ENCODE peak calls at places on chromosomes 13 and 19, in four cellular contexts. S is heart right ventricle, Z is mesenchymal stem cell, J is heart left ventricle. I is an unnamed sample.

GRCh38 chr13:20090349-20090748 is 70.5 kb downstream of the GJA3 start:
- DNase-seq in S (no peak), Z (no peak), J (no peak), I (no peak)

GRCh38 chr13:98275711-98276171 is 98.7 kb upstream of the RNF113B start:
- DNase-seq in S (no peak), Z (peak; percentile 85), J (no peak), I (no peak)

GRCh38 chr19:2363419-2363818 is 3.4 kb downstream of the TMPRSS9 start:
- DNase-seq in S (no peak), Z (no peak), J (no peak), I (no peak)

GRCh38 chr13:57629821-57630235 is 1.7 kb upstream of the PCDH17 start:
- DNase-seq in S (peak; percentile 90), Z (peak; percentile 97), J (peak; percentile 91), I (peak; percentile 96)

GRCh38 chr13:109821038-109821545 is 34.7 kb upstream of the IRS2 start:
- DNase-seq in S (no peak), Z (no peak), J (no peak), I (no peak)

GRCh38 chr19:4393947-4394590 is 6.3 kb downstream of the SH3GL1 start:
- DNase-seq in S (no peak), Z (peak; percentile 58), J (no peak), I (no peak)

GRCh38 chr13:111216166-111216960 is 101.3 kb downstream of the ARHGEF7 start:
- DNase-seq in S (no peak), Z (peak; percentile 53), J (no peak), I (no peak)

GRCh38 chr13:61880576-61881283 is 465.1 kb upstream of the PCDH20 start:
- DNase-seq in S (no peak), Z (peak; percentile 22), J (no peak), I (no peak)

GRCh38 chr19:16628984-16629691 is 1.1 kb upstream of the MED26 start:
- DNase-seq in S (no peak), Z (peak; percentile 71), J (peak; percentile 48), I (no peak)

GRCh38 chr19:30676990-30677679 is 305.0 kb downstream of the ZNF536 start:
- DNase-seq in S (no peak), Z (no peak), J (no peak), I (no peak)

GRCh38 chr13:57666554-57666953 is 35.0 kb downstream of the PCDH17 start:
- DNase-seq in S (no peak), Z (no peak), J (no peak), I (no peak)

GRCh38 chr13:114018461-114019055 is 44.7 kb upstream of the C13orf46 start:
- DNase-seq in S (peak; percentile 7), Z (no peak), J (no peak), I (no peak)

GRCh38 chr19:57027360-57027759 is 92.4 kb upstream of the USP29 start:
- DNase-seq in S (no peak), Z (no peak), J (no peak), I (no peak)

GRCh38 chr13:24911135-24911524 is 147.2 kb downstream of the RNF17 start:
- DNase-seq in S (no peak), Z (peak; percentile 72), J (no peak), I (no peak)

GRCh38 chr19:40803857-40804782 is 5.1 kb downstream of the EGLN2 start:
- DNase-seq in S (peak; percentile 61), Z (no peak), J (peak; percentile 75), I (no peak)

GRCh38 chr13:32811297-32811800 is 204.9 kb upstream of the KL start:
- DNase-seq in S (no peak), Z (peak; percentile 41), J (no peak), I (no peak)

GRCh38 chr19:27935669-27936068 is 1277.3 kb downstream of the UQCRFS1 start:
- DNase-seq in S (no peak), Z (no peak), J (no peak), I (no peak)

GRCh38 chr13:78655906-78656305 is 3.0 kb downstream of the OBI1 start:
- DNase-seq in S (no peak), Z (no peak), J (no peak), I (no peak)

GRCh38 chr19:7550987-7551761 is 15.7 kb downstream of the PNPLA6 start:
- DNase-seq in S (peak; percentile 69), Z (peak; percentile 21), J (peak; percentile 86), I (peak; percentile 54)

GRCh38 chr13:110316196-110316595 is 9.1 kb downstream of the COL4A2 start:
- DNase-seq in S (no peak), Z (no peak), J (no peak), I (no peak)

GRCh38 chr13:52159159-52159982 is at the start of gene NEK3:
- DNase-seq in S (peak; percentile 79), Z (peak; percentile 65), J (peak; percentile 85), I (peak; percentile 44)

GRCh38 chr13:45300190-45300985 is 40.6 kb downstream of the TPT1 start:
- DNase-seq in S (no peak), Z (no peak), J (no peak), I (no peak)

GRCh38 chr13:74015137-74015536 is 119.1 kb downstream of the KLF12 start:
- DNase-seq in S (no peak), Z (no peak), J (no peak), I (no peak)

GRCh38 chr13:44331446-44331845 is 42.2 kb upstream of the SERP2 start:
- DNase-seq in S (no peak), Z (peak; percentile 36), J (no peak), I (no peak)

GRCh38 chr13:98413796-98414195 is 163.1 kb downstream of the STK24 start:
- DNase-seq in S (no peak), Z (no peak), J (no peak), I (no peak)

GRCh38 chr19:13210941-13211340 is 60.7 kb downstream of the IER2 start:
- DNase-seq in S (no peak), Z (no peak), J (no peak), I (no peak)

GRCh38 chr19:13211426-13212308 is 61.5 kb downstream of the IER2 start:
- DNase-seq in S (no peak), Z (no peak), J (no peak), I (no peak)

GRCh38 chr19:13212759-13213330 is 62.6 kb downstream of the IER2 start:
- DNase-seq in S (peak; percentile 67), Z (peak; percentile 44), J (peak; percentile 51), I (no peak)

GRCh38 chr19:13214036-13214730 is 64.0 kb downstream of the IER2 start:
- DNase-seq in S (no peak), Z (no peak), J (no peak), I (no peak)

DNA sequence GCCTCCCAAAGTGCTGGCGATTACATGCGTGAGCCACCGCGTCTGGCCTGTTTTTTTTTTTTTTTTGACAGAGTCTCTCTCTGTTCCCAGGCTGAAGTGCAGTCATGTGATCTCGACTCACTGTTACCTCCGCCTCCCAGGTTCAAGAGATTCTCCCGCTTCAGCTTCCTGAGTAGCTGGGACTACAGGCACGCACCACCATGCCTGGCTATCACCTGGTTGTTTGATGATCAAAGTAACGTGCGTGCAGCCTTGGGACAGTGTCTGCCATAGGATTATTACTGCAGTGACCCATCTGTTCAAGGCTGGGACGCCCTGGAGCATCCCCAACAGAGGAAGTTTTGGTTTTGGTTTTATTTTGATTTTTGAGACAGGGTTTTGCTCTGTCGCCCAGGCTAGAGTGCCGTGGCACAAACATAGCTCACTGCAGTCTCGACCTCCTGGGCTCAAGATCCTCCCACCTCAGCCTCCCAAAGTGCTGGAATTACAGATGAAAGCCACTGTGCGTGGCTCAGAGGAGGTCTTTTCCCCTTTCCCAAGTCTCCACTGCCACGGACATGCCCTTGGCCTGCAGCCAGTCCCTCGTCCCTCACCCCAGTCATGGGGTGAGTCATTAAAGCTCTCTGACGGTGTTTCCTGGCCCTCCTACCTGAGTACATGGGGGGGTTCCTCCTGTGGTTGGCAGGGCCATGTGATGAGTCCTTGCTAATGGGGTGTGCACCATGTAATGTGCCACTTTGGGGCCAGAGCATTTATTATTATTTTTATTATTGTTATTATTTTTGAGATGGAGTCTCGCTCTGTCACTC is 65.6 kb downstream of the IER2 start:
- DNase-seq in S (no peak), Z (no peak), J (no peak), I (no peak)
- H3K27ac ChIP-seq in S (peak overlapping the region; percentile 16), Z (no peak overlapping the region), J (no peak overlapping the region), I (no peak overlapping the region)

GRCh38 chr19:45250832-45251451 is at the start of gene MARK4:
- DNase-seq in S (peak; percentile 64), Z (peak; percentile 61), J (peak; percentile 65), I (no peak)
- H3K27ac ChIP-seq in S (peak within 1 kb of the TSS; percentile 87), Z (peak within 1 kb of the TSS; percentile 53), J (peak within 1 kb of the TSS; percentile 62), I (peak within 1 kb of the TSS; percentile 68)

GRCh38 chr13:38176664-38177063 is 173.0 kb upstream of the UFM1 start:
- DNase-seq in S (no peak), Z (no peak), J (no peak), I (no peak)

GRCh38 chr13:38180100-38180499 is 169.6 kb upstream of the UFM1 start:
- DNase-seq in S (no peak), Z (no peak), J (no peak), I (no peak)

DNA sequence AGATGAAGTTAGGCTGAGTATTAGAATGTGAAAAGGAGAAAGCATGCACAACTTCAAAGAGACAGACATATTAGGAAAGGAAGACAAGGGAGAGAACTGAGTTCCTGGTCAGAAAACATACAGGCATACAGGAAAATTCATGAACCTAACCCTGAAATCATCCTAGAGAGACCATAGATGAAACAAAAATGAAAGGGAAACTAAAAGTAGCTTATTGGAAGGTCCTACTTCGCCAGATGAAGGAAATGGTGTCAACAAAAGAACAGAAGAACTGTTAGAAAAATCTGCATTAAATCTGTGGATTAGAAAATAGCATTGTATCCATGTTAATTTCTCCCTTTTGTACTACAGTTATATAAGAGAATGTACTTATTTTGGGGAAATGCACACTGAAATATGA is 169.0 kb upstream of the UFM1 start:
- DNase-seq in S (no peak), Z (peak; percentile 20), J (no peak), I (no peak)
- H3K27ac ChIP-seq in S (no peak overlapping the region), Z (no peak overlapping the region), J (no peak overlapping the region), I (no peak overlapping the region)

GRCh38 chr19:46391296-46392251 is 21.8 kb downstream of the CCDC8 start:
- DNase-seq in S (no peak), Z (no peak), J (no peak), I (no peak)
- H3K27ac ChIP-seq in S (no peak overlapping the region), Z (no peak overlapping the region), J (no peak overlapping the region), I (no peak overlapping the region)

DNA sequence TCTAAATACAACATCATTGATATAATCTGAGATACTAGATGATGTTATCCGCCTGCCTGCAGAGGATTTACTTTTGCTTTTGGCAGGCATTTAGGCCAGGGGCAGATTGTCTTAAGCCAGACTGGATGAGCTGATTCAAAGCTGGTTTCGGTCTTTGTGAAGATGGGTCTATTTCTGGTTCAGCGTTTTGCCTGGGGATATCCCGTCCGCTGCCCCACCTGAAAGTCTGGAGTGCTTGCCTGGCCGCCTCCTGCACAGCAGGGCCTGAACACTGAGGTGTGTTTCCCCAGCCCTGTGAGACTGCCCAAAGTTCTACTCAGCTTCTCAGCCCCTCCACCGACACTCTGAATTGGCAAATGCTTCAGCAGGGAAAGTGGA is 149.7 kb downstream of the KATNAL1 start:
- DNase-seq in S (no peak), Z (no peak), J (no peak), I (no peak)
- H3K27ac ChIP-seq in S (peak overlapping the region; percentile 18), Z (no peak overlapping the region), J (no peak overlapping the region), I (no peak overlapping the region)

GRCh38 chr13:46598820-46599180 is 45.8 kb downstream of the LRCH1 start:
- DNase-seq in S (no peak), Z (no peak), J (no peak), I (no peak)
- H3K27ac ChIP-seq in S (peak overlapping the region; percentile 77), Z (no peak overlapping the region), J (no peak overlapping the region), I (no peak overlapping the region)

GRCh38 chr19:9741476-9742171 is 26.9 kb downstream of the ZNF846 start:
- DNase-seq in S (no peak), Z (no peak), J (no peak), I (no peak)

GRCh38 chr19:9735986-9736385 is 32.6 kb downstream of the ZNF846 start:
- DNase-seq in S (no peak), Z (no peak), J (no peak), I (no peak)
- H3K27ac ChIP-seq in S (no peak overlapping the region), Z (no peak overlapping the region), J (no peak overlapping the region), I (no peak overlapping the region)